ENCODE peak calls at places on chromosomes 7 and 10, in four cellular contexts. T, P, N and D are unnamed samples.

GRCh38 chr7:105811189-105811847 is 65.1 kb downstream of the ATXN7L1 start:
- DNase-seq in T (no peak), P (no peak), N (no peak), D (peak)

GRCh38 chr10:110666673-110667072 is 22.5 kb downstream of the RBM20 start:
- DNase-seq in T (no peak), N (no peak), P (no peak), D (no peak)

GRCh38 chr10:70007116-70007820 is 45.4 kb upstream of the MACROH2A2 start:
- DNase-seq in T (no peak), N (no peak), P (no peak), D (no peak)

GRCh38 chr10:114166053-114166452 is 8.0 kb downstream of the CCDC186 start:
- DNase-seq in N (no peak), T (no peak), P (no peak), D (no peak)

GRCh38 chr7:64992971-64993370 is 2.1 kb upstream of the ZNF117 start:
- DNase-seq in P (no peak), T (no peak), N (no peak), D (no peak)

GRCh38 chr7:121448429-121448828 is 52.3 kb upstream of the FAM3C start:
- DNase-seq in P (no peak), N (no peak), T (no peak), D (no peak)

GRCh38 chr10:108421256-108421655 is 1256.8 kb upstream of the SORCS1 start:
- DNase-seq in T (no peak), P (no peak), N (no peak), D (no peak)

GRCh38 chr7:122975341-122975740 is 20.2 kb downstream of the TAS2R16 start:
- DNase-seq in T (no peak), P (no peak), N (no peak), D (no peak)

GRCh38 chr7:50603288-50603687 is 38.1 kb upstream of the DDC start:
- DNase-seq in P (no peak), N (no peak), T (no peak), D (no peak)

GRCh38 chr7:44787041-44787440 is 9.4 kb upstream of the PPIA start:
- DNase-seq in T (no peak), N (no peak), P (no peak), D (no peak)

GRCh38 chr10:121566755-121567154 is 31.5 kb downstream of the FGFR2 start:
- DNase-seq in N (no peak), P (no peak), T (no peak), D (no peak)

GRCh38 chr7:128838109-128838779 is 8.0 kb downstream of the FLNC start:
- DNase-seq in N (no peak), T (no peak), P (no peak), D (no peak)

GRCh38 chr10:61115874-61116273 is 171.9 kb upstream of the RHOBTB1 start:
- DNase-seq in N (no peak), P (no peak), T (no peak), D (no peak)

GRCh38 chr7:49852619-49853462 is 79.4 kb downstream of the VWC2 start:
- DNase-seq in N (peak), T (no peak), P (no peak), D (peak)

GRCh38 chr10:33715303-33715702 is 380.8 kb upstream of the NRP1 start:
- DNase-seq in N (no peak), P (no peak), T (no peak), D (no peak)

GRCh38 chr10:52966904-52967303 is 194.3 kb upstream of the MBL2 start:
- DNase-seq in P (no peak), N (no peak), T (no peak), D (no peak)

GRCh38 chr7:42502022-42502421 is 265.0 kb upstream of the GLI3 start:
- DNase-seq in T (no peak), P (no peak), N (peak), D (no peak)

GRCh38 chr7:80243425-80243824 is 108.8 kb downstream of the GNAI1 start:
- DNase-seq in P (no peak), T (no peak), N (no peak), D (no peak)